ENCODE peak calls at places on chromosomes 11 and 22, in four cellular contexts. Q is brain microvascular endothelial cell, H is HCT116, N is mammary epithelial cell. V is an unnamed sample.

GRCh38 chr11:1628506-1629325 is 859 bp upstream of the KRTAP5-5 start:
- DNase-seq in Q (no peak), N (no peak), H (no peak), V (no peak)

GRCh38 chr22:32310777-32311176 is 46.9 kb upstream of the RFPL3 start:
- DNase-seq in Q (no peak), H (no peak), N (no peak), V (no peak)

GRCh38 chr11:65366340-65366773 is 11.8 kb downstream of the TIGD3 start:
- DNase-seq in N (peak; percentile 65), Q (peak; percentile 58), H (peak; percentile 67), V (no peak)

GRCh38 chr11:118198370-118198769 is 21.9 kb upstream of the SCN2B start:
- DNase-seq in H (peak; percentile 48), N (peak; percentile 29), Q (peak; percentile 59), V (no peak)

GRCh38 chr11:129418039-129418438 is 42.4 kb downstream of the BARX2 start:
- DNase-seq in N (peak; percentile 35), H (no peak), Q (no peak), V (no peak)

GRCh38 chr11:70290341-70291065 is 20.0 kb downstream of the PPFIA1 start:
- DNase-seq in H (no peak), Q (no peak), N (peak; percentile 64), V (no peak)

GRCh38 chr11:35003658-35004057 is 87.2 kb downstream of the PDHX start:
- DNase-seq in Q (no peak), N (no peak), H (no peak), V (no peak)

GRCh38 chr11:79092791-79093313 is 348.0 kb downstream of the TENM4 start:
- DNase-seq in H (peak; percentile 13), Q (peak; percentile 42), N (peak; percentile 100), V (peak; percentile 100)

GRCh38 chr11:100562102-100562501 is 125.0 kb upstream of the ARHGAP42 start:
- DNase-seq in H (no peak), Q (peak; percentile 87), N (peak; percentile 79), V (no peak)

GRCh38 chr11:70813651-70814050 is 415.3 kb downstream of the CTTN start:
- DNase-seq in Q (no peak), N (no peak), H (no peak), V (no peak)

GRCh38 chr11:134995746-134996145 is 583.7 kb upstream of the B3GAT1 start:
- DNase-seq in N (no peak), H (no peak), Q (no peak), V (no peak)

GRCh38 chr22:49211176-49211575 is 616.5 kb downstream of the BRD1 start:
- DNase-seq in Q (no peak), H (no peak), N (no peak), V (no peak)

GRCh38 chr11:57499413-57499982 is 16.0 kb downstream of the SLC43A1 start:
- DNase-seq in N (peak; percentile 68), Q (peak; percentile 84), H (peak; percentile 61), V (no peak)

GRCh38 chr11:126518996-126519351 is 163.5 kb downstream of the ST3GAL4 start:
- DNase-seq in N (no peak), Q (no peak), H (no peak), V (no peak)

GRCh38 chr11:70455354-70455753 is 57.0 kb downstream of the CTTN start:
- DNase-seq in H (no peak), Q (no peak), N (no peak), V (no peak)

GRCh38 chr11:1573847-1574255 is 1.8 kb upstream of the DUSP8 start:
- DNase-seq in N (peak; percentile 23), H (peak; percentile 39), Q (no peak), V (no peak)

GRCh38 chr11:32005786-32006406 is 85.0 kb upstream of the RCN1 start:
- DNase-seq in Q (no peak), H (no peak), N (peak; percentile 58), V (no peak)

GRCh38 chr11:61061081-61061826 is 41.0 kb upstream of the CD5 start:
- DNase-seq in Q (peak; percentile 9), H (peak; percentile 6), N (peak; percentile 79), V (peak; percentile 64)

GRCh38 chr11:96339704-96340554 is 3.1 kb downstream of the MAML2 start:
- DNase-seq in N (no peak), Q (no peak), H (no peak), V (no peak)

GRCh38 chr11:66720223-66720898 is 8.7 kb downstream of the SPTBN2 start:
- DNase-seq in Q (peak; percentile 47), N (peak; percentile 89), H (peak; percentile 83), V (peak; percentile 62)

GRCh38 chr22:36252754-36253522 is at the start of gene APOL1:
- DNase-seq in N (no peak), Q (no peak), H (no peak), V (peak; percentile 22)

DNA sequence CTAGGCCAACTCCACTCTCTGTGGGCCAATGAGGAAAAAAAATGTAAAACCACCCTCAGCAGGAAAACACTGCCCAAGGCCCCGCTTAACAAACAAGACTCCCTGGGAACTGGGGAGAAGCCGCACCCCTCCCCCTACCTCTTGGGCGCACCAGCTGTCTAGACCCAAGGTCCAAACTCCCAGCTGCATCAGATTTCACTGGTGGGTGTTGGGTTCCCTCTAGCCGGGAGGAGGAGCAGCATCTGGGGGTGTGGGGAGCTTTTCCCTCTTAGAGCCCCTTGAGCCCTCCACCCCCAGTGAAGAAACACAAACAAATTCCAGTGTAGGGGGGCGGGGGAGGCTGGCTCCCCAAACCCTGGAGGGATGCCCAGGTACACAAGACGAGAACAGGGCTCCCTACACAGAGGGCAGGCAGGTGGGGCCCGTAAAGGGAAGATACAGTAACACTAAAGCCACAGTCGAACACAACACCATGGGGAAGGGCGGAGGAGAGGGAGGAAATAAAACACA is 64.9 kb downstream of the NECTIN1 start:
- DNase-seq in Q (no peak), H (no peak), N (no peak), V (no peak)
- H3K27ac ChIP-seq in Q (no peak overlapping the region), H (no peak overlapping the region), N (no peak overlapping the region), V (no peak overlapping the region)

DNA sequence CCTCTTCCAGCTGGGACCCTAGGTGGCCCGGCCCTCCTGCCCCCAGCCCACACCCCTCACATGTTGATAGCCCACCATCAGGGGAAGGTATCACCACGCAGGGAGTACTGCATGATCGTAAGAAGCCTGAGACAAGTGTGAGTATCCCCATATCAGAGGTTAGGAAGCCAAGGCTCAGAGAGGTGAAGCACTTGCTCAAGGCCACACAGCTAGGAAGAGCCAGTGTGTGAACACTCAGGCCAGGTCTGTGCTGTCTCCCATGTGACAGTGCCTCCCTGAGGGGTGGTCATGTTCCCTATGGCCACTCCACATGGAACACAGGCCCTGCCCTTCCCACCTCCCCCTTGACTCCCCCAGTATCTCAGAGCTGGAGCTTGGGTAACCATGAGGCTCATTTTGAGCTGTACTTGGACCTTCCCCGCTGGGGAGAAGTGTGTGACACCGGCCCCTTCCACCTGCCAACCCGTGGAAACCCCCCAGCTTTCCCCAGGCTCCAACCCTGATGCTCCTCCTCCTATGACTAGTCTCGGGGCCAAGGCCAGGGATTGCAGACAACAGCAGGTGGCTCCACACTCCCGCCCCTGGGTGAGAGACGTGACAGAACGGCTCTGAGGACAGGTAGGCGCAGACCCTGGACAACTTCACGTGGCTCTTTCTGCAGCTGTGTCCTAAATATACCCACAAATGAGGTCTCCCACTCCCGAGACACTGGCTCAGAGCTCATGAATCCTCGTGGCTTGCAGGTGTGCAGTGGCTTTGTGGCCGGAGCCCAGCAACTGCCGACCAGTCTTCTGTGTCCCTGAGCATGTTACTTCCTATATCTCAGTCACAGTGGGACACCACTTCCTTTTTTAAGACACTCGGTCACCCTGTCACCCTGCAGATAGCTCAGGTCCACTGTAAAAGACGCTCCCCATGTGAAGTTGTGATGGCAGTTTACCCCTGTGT is 55.3 kb downstream of the NECTIN1 start:
- DNase-seq in N (no peak), Q (no peak), H (no peak), V (no peak)
- H3K27ac ChIP-seq in N (no peak overlapping the region), Q (no peak overlapping the region), H (no peak overlapping the region), V (peak overlapping the region; percentile 14)

GRCh38 chr11:72573380-72573949 is 100.8 kb downstream of the PDE2A start:
- DNase-seq in N (no peak), Q (peak; percentile 39), H (peak; percentile 23), V (no peak)
- H3K27ac ChIP-seq in N (no peak overlapping the region), Q (no peak overlapping the region), H (no peak overlapping the region), V (no peak overlapping the region)

GRCh38 chr22:24424901-24425775 is 2.3 kb upstream of the ADORA2A start:
- DNase-seq in H (no peak), N (no peak), Q (no peak), V (no peak)

GRCh38 chr22:24423519-24424000 is 3.8 kb upstream of the ADORA2A start:
- DNase-seq in Q (no peak), N (no peak), H (no peak), V (no peak)

GRCh38 chr22:24426436-24426835 is 963 bp upstream of the ADORA2A start:
- DNase-seq in Q (no peak), H (no peak), N (no peak), V (no peak)

GRCh38 chr22:24422078-24422665 is 5.2 kb upstream of the ADORA2A start:
- DNase-seq in H (no peak), N (no peak), Q (no peak), V (no peak)

DNA sequence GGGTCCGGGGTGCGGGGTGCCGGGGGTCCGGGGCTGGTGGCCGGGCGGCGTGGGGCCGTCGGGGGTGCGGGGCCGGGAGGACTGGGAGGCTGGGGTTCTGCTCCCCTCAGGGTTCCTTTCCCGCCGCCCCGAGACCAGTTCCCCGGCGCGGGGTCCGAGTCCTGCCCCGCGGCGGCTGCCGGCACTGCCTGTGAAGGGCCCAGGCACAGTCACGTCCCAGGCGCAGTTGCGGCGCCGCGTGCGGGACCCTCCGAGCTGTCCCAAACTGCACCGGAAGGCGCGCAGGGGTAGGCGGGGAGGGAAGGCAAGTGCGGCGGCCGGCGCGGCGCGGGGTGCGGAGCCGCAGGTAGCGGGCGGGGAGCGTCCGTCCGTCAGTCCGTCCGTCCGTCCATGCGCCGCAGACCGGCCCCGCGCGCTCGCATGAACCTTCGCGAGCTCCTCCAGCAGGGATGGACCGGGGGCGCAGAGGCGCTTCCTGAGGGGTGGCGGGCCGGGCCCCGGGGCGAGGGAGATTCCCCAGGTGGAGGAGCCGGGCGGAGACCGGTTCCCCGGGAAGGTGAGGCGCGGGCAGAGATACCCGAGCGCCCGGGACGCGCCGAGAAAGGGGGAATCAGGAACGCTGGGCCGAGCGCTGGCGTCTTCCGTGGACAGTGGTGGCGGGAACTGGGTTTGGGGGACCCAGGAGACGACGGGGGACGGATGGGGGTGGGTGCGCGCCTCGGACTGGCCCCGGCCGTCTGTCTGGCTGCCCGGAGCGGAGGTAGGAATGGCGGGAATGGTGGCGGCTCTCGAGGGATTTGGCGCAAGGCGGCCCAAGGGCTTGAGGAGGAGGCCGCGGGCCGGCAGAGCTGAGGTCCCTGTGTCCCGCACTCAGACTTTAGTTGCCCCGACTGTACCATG is 3.1 kb upstream of the ADORA2A start:
- DNase-seq in Q (no peak), N (no peak), H (no peak), V (no peak)
- H3K27ac ChIP-seq in Q (no peak overlapping the region), N (no peak overlapping the region), H (no peak overlapping the region), V (no peak overlapping the region)